ENCODE peak calls at places on chromosomes 11 and 22, in six cellular contexts. Y is GM10248, W is fibroblast of lung, U is neural crest cell, S is AG04450, P is AG04449. D is an unnamed sample.

GRCh38 chr11:63945482-63946163 is 6.8 kb downstream of the NAA40 start:
- DNase-seq in P (peak), S (peak), W (peak), Y (peak), U (peak), D (peak)

GRCh38 chr11:117769530-117769929 is 27.5 kb downstream of the DSCAML1 start:
- DNase-seq in S (no peak), W (no peak), P (no peak), U (no peak), Y (no peak), D (no peak)

GRCh38 chr11:2715716-2716350 is 16.0 kb upstream of the KCNQ1OT1 start:
- DNase-seq in W (no peak), S (no peak), Y (no peak), P (no peak), U (no peak), D (no peak)

GRCh38 chr22:28297504-28297903 is 378.4 kb upstream of the PITPNB start:
- DNase-seq in Y (peak), U (no peak), S (no peak), W (peak), P (no peak), D (no peak)

GRCh38 chr11:58574851-58575250 is 805 bp downstream of the LPXN start:
- DNase-seq in S (no peak), W (peak), U (no peak), Y (no peak), P (no peak), D (no peak)

GRCh38 chr11:45662096-45662664 is 3.2 kb downstream of the CHST1 start:
- DNase-seq in U (no peak), W (no peak), Y (no peak), P (no peak), S (no peak), D (no peak)

GRCh38 chr11:75428301-75428724 is 4.7 kb downstream of the KLHL35 start:
- DNase-seq in U (peak), P (peak), W (peak), S (peak), Y (peak), D (peak)

GRCh38 chr11:76588455-76589325 is 81.9 kb downstream of the LRRC32 start:
- DNase-seq in W (no peak), Y (peak), S (no peak), P (no peak), U (no peak), D (peak)

GRCh38 chr11:36508743-36509142 is 1.3 kb downstream of the TRAF6 start:
- DNase-seq in W (no peak), U (no peak), S (no peak), Y (no peak), P (no peak), D (peak)

GRCh38 chr11:36509265-36509664 is 807 bp downstream of the TRAF6 start:
- DNase-seq in W (peak), U (no peak), P (no peak), Y (peak), S (no peak), D (peak)

GRCh38 chr11:36507824-36508489 is 2.1 kb downstream of the TRAF6 start:
- DNase-seq in S (no peak), P (no peak), W (no peak), Y (no peak), U (no peak), D (no peak)

GRCh38 chr11:36510567-36511020 is 522 bp upstream of the TRAF6 start:
- DNase-seq in P (no peak), Y (peak), S (no peak), U (no peak), W (peak), D (no peak)

DNA sequence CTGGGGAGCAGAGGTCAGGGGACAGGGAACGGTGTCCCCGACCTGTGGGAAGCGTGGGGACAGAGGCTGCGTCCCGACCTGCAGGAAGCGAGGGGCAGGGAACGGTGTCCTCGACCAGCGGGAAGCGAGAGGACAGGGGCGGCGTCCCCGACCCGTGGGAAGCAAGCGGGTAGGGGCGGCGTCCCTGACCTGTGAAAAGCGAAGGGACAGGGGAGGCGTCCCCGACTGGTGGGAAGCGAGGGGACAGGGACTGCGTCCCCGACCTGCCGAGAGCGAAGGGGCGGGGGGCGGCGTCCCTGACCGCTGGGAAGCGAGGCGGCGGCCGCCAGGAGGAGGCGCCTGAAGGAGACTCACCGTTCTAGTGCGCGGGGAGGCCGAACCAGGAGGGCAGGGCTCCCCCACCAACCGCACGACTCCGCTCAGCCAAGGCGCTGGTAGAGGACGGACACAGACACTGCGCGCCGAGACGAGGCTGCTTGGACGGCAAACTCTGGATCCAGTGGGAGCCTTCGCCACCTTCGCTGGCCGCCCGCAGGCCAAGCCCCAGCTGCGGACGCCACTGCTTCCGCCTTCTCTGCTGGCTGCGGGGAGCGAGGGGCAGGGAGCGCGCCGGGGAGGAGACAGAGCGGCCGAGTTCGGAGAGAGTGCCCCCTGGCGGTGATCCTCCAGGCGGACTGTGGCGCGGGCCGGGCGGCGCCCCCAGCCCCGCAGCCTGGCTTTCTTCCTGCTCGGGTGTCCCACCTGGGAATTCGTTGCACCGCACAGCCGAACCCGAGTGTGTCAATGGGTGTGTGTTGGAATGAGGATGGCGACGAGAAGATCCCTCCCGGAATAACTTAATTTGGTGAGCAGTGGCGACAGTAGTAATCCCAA is at the start of gene TRAF6:
- DNase-seq in P (no peak), W (peak), S (peak), Y (peak), U (peak), D (peak)
- TF ChIP-seq CTCF in P (peak), W (peak), S (peak), Y (peak), U (peak), D (peak)

GRCh38 chr11:125935056-125935455 is 10.8 kb upstream of the VSIG10L2 start:
- DNase-seq in W (no peak), U (no peak), Y (no peak), S (no peak), P (no peak), D (no peak)
- TF ChIP-seq CTCF in W (no peak), U (no peak), Y (no peak), S (no peak), P (no peak), D (no peak)

DNA sequence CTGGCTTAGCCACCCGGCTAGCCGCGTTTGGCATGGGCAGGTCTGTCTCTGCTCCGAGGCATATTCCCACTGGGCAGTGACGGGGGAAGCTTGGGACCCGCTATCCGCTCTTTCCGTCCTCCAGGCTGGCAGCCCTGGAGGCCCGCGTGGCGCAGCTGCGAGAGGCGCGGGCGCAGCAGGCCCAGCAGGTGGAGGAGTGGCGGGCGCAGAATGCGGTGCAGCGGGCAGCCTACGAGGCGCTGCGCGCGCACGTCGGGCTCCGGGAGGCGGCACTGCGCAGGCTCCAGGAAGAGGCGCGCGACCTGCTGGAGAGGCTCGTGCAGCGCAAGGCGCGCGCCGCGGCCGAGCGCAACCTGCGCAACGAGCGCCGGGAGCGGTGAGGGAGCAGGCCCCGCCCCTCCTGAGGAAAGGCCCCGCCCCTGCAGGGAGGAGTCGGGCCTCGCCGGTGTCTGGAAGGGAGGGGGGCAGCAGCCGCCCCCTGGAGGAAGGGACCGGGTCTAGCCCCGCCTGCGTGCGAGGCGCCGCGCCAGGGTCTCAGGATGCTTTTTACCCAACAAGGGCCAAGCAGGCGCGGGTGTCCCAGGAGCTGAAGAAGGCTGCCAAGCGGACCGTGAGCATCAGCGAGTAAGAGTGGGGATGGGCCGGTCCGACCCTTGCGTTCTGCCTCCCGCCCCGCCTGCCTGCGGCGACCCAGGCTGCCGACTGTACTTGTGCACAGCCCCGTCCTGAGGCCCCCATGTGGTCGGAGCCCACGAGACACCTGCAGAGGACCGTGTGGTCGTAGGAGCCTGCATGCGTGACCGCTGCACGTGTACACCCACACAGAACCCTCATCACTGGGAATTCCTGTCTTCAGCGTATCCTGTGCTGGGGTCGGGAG is 7.9 kb downstream of the ATG16L2 start:
- DNase-seq in P (no peak), U (peak), Y (peak), W (peak), S (peak), D (peak)
- TF ChIP-seq CTCF in P (peak), U (peak), Y (no peak), W (no peak), S (peak), D (no peak)

DNA sequence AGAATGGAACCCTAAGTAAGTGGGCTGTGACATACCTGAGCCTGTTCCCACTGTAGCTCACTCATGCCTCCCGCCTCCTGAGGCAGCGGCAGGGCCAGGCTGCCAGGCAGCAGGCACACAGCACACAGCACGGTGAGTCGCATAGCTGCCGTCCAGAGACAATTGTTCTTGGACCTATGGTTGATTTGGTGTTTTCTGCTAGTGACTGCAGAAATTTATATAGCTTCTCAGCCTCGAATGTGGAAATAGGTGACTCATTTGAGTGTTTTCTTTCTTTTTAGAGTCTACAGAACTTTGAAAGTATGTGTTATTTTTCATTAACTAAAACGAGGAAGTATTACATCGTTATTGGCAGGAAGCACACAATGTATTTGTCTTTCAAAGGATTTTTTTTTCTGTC is at the start of gene MMP7:
- DNase-seq in U (no peak), S (peak), Y (no peak), P (peak), W (peak), D (no peak)
- TF ChIP-seq CTCF in U (no peak), S (no peak), Y (no peak), P (no peak), W (no peak), D (no peak)

DNA sequence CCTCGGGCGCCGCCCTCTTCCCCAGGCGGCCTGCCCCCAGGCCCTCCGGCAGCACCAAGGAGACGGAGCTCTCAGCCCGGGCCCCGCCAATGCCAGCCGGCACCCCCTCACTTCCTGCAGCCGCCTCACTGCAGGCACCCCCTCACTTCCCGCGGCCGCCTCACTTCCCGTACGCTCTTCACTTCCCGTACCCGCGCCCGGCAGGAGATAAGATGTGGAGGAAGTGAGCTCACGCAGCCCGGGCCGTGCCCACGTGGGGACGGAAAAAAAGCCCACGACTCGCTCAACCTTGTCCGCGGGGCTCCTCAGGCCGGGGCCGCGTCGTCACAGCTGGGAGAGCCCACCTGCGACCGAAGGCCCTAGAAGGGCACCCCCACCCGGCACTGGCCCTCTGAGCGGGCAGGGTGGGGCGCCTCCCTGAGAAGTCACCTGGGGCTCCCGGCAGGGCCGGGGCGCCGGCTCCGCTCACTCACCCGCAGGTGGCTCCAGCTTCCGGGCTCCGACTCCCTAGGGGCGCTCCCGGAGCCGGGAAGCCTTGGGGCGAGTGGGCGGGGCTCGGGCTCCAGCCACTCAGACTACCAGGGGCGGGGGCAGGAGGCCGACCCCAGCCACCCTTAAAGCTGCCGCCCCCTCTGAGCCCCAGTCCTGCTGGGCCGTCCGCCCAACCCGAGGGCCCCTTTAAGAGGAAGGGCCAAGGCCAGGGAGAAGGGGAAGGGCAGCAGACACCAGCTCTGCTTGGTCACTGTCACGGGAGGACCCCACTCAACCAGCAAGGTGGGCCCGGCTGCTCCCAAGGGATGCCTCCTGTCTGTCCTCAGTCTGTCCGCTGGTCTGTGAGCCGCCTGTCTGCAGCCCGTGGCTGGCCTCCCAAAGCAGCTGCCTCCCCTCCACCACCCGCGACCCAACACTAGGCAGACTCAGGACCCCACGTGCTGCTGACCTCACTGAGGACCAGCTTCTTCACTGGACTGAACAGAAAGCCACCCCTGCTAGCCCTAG is 31.4 kb downstream of the PISD start:
- DNase-seq in W (peak), Y (peak), P (no peak), S (no peak), U (peak), D (peak)
- TF ChIP-seq CTCF in W (no peak), Y (no peak), P (no peak), S (no peak), U (peak), D (no peak)

GRCh38 chr11:30131535-30131934 is 99.3 kb upstream of the FSHB start:
- DNase-seq in Y (no peak), P (no peak), S (no peak), W (no peak), U (no peak), D (no peak)
- TF ChIP-seq CTCF in Y (peak), P (no peak), S (no peak), W (no peak), U (no peak), D (no peak)

GRCh38 chr11:113907681-113908080 is 3.1 kb downstream of the HTR3B start:
- DNase-seq in S (no peak), P (no peak), W (no peak), U (no peak), Y (no peak), D (no peak)

GRCh38 chr11:113904379-113905101 is at the start of gene HTR3B:
- DNase-seq in U (no peak), S (no peak), W (no peak), Y (no peak), P (no peak), D (no peak)

GRCh38 chr11:113907155-113907554 is 2.6 kb downstream of the HTR3B start:
- DNase-seq in S (no peak), U (no peak), P (no peak), W (no peak), Y (no peak), D (no peak)

GRCh38 chr11:113906515-113906914 is 1.9 kb downstream of the HTR3B start:
- DNase-seq in Y (no peak), W (no peak), S (no peak), P (no peak), U (no peak), D (no peak)

GRCh38 chr11:113906038-113906437 is 1.4 kb downstream of the HTR3B start:
- DNase-seq in U (no peak), W (peak), P (no peak), S (peak), Y (no peak), D (no peak)
- TF ChIP-seq CTCF in U (peak), W (no peak), P (no peak), S (peak), Y (no peak), D (no peak)

GRCh38 chr22:22573047-22573889 is 14.2 kb upstream of the PRAME start:
- DNase-seq in P (no peak), W (no peak), U (no peak), S (no peak), Y (no peak), D (no peak)
- TF ChIP-seq CTCF in P (no peak), W (no peak), U (no peak), S (no peak), Y (no peak), D (no peak)